ENCODE peak calls at places on chromosome 2, in six cellular contexts. L is activated naive CD8-positive, alpha-beta T cell treated with anti-CD3 and anti-CD28 coated beads, Interleukin-2, amount 50 U/mL, for 24 hours; X is T-helper 9 cell; F is head of caudate nucleus; S is body of pancreas; Z is ovary. J is an unnamed sample.
A peak's percentile ranks its signal among the peaks of the same experiment; 100 is the strongest.

GRCh38 chr2:239188536-239188935 is 212.3 kb downstream of the HDAC4 start:
- DNase-seq in L (no peak), X (no peak), F (peak; percentile 26), S (no peak), Z (no peak), J (no peak)

GRCh38 chr2:105401867-105402266 is 3.0 kb upstream of the FHL2 start:
- DNase-seq in L (no peak), X (no peak), F (no peak), S (no peak), Z (no peak), J (no peak)

GRCh38 chr2:200861617-200862016 is 2.8 kb downstream of the CLK1 start:
- DNase-seq in L (no peak), X (no peak), F (no peak), S (no peak), Z (no peak), J (no peak)

GRCh38 chr2:28445448-28446258 is 50.2 kb upstream of the PLB1 start:
- DNase-seq in L (peak; percentile 59), X (no peak), F (peak; percentile 48), S (peak; percentile 39), Z (no peak), J (peak; percentile 69)

GRCh38 chr2:52135235-52135634 is 1103.3 kb upstream of the NRXN1 start:
- DNase-seq in L (no peak), X (no peak), F (no peak), S (no peak), Z (no peak), J (no peak)

GRCh38 chr2:62284980-62285379 is 89.1 kb downstream of the B3GNT2 start:
- DNase-seq in L (no peak), X (no peak), F (no peak), S (no peak), Z (no peak), J (no peak)

GRCh38 chr2:214591359-214591758 is 180.5 kb downstream of the VWC2L start:
- DNase-seq in L (no peak), X (no peak), F (no peak), S (no peak), Z (no peak), J (no peak)

GRCh38 chr2:85796046-85796548 is 42.3 kb downstream of the ATOH8 start:
- DNase-seq in L (no peak), X (no peak), F (no peak), S (no peak), Z (no peak), J (no peak)

GRCh38 chr2:109516445-109517117 is 97.2 kb downstream of the SEPTIN10 start:
- DNase-seq in L (peak; percentile 28), X (no peak), F (no peak), S (peak; percentile 34), Z (no peak), J (no peak)